ENCODE peak calls at places on chromosomes 7 and 10, in seven cellular contexts. One of them, this sample, is unnamed.

GRCh38 chr7:150955519-150956394 is 22.4 kb downstream of the KCNH2 start:
- DNase-seq in ovary: peak
- DNase-seq in kidney epithelial cell: no peak
- DNase-seq in AG09319: no peak
- DNase-seq in neural crest cell: no peak
- DNase-seq in bronchial epithelial cell: no peak
- DNase-seq in upper lobe of right lung: no peak
- DNase-seq in this sample: peak

GRCh38 chr7:15851201-15851600 is 164.7 kb upstream of the MEOX2 start:
- DNase-seq in ovary: no peak
- DNase-seq in kidney epithelial cell: no peak
- DNase-seq in AG09319: no peak
- DNase-seq in neural crest cell: no peak
- DNase-seq in bronchial epithelial cell: no peak
- DNase-seq in upper lobe of right lung: no peak
- DNase-seq in this sample: no peak

GRCh38 chr10:17782921-17783665 is 26.1 kb upstream of the MRC1 start:
- DNase-seq in ovary: no peak
- DNase-seq in kidney epithelial cell: no peak
- DNase-seq in AG09319: no peak
- DNase-seq in neural crest cell: no peak
- DNase-seq in bronchial epithelial cell: peak
- DNase-seq in upper lobe of right lung: no peak
- DNase-seq in this sample: no peak

GRCh38 chr10:70137927-70138883 is 5.6 kb upstream of the AIFM2 start:
- DNase-seq in ovary: no peak
- DNase-seq in kidney epithelial cell: no peak
- DNase-seq in AG09319: no peak
- DNase-seq in neural crest cell: no peak
- DNase-seq in bronchial epithelial cell: peak
- DNase-seq in upper lobe of right lung: no peak
- DNase-seq in this sample: no peak

GRCh38 chr7:92674379-92674778 is 84.2 kb upstream of the FAM133B start:
- DNase-seq in ovary: no peak
- DNase-seq in kidney epithelial cell: no peak
- DNase-seq in AG09319: no peak
- DNase-seq in neural crest cell: no peak
- DNase-seq in bronchial epithelial cell: no peak
- DNase-seq in upper lobe of right lung: no peak
- DNase-seq in this sample: no peak

GRCh38 chr7:70764004-70764691 is 367.8 kb upstream of the GALNT17 start:
- DNase-seq in ovary: no peak
- DNase-seq in kidney epithelial cell: no peak
- DNase-seq in AG09319: no peak
- DNase-seq in neural crest cell: no peak
- DNase-seq in bronchial epithelial cell: no peak
- DNase-seq in upper lobe of right lung: no peak
- DNase-seq in this sample: no peak

GRCh38 chr7:85000973-85001372 is 185.9 kb downstream of the SEMA3D start:
- DNase-seq in ovary: no peak
- DNase-seq in kidney epithelial cell: no peak
- DNase-seq in AG09319: no peak
- DNase-seq in neural crest cell: no peak
- DNase-seq in bronchial epithelial cell: no peak
- DNase-seq in upper lobe of right lung: no peak
- DNase-seq in this sample: no peak

GRCh38 chr10:44761076-44761475 is 150.1 kb upstream of the TMEM72 start:
- DNase-seq in ovary: no peak
- DNase-seq in kidney epithelial cell: no peak
- DNase-seq in AG09319: no peak
- DNase-seq in neural crest cell: no peak
- DNase-seq in bronchial epithelial cell: no peak
- DNase-seq in upper lobe of right lung: no peak
- DNase-seq in this sample: no peak

GRCh38 chr10:113093188-113094113 is 143.4 kb downstream of the TCF7L2 start:
- DNase-seq in ovary: no peak
- DNase-seq in kidney epithelial cell: peak
- DNase-seq in AG09319: no peak
- DNase-seq in neural crest cell: no peak
- DNase-seq in bronchial epithelial cell: peak
- DNase-seq in upper lobe of right lung: peak
- DNase-seq in this sample: no peak

GRCh38 chr10:71946700-71947099 is 17.5 kb upstream of the CHST3 start:
- DNase-seq in ovary: no peak
- DNase-seq in kidney epithelial cell: no peak
- DNase-seq in AG09319: no peak
- DNase-seq in neural crest cell: no peak
- DNase-seq in bronchial epithelial cell: no peak
- DNase-seq in upper lobe of right lung: no peak
- DNase-seq in this sample: no peak

GRCh38 chr10:106424981-106425380 is 739.5 kb downstream of the SORCS1 start:
- DNase-seq in ovary: no peak
- DNase-seq in kidney epithelial cell: no peak
- DNase-seq in AG09319: no peak
- DNase-seq in neural crest cell: no peak
- DNase-seq in bronchial epithelial cell: peak
- DNase-seq in upper lobe of right lung: no peak
- DNase-seq in this sample: peak

GRCh38 chr7:83957333-83957732 is 237.3 kb downstream of the SEMA3A start:
- DNase-seq in ovary: no peak
- DNase-seq in kidney epithelial cell: no peak
- DNase-seq in AG09319: no peak
- DNase-seq in neural crest cell: no peak
- DNase-seq in bronchial epithelial cell: peak
- DNase-seq in upper lobe of right lung: no peak
- DNase-seq in this sample: no peak

GRCh38 chr10:52187521-52188258 is 126.4 kb upstream of the DKK1 start:
- DNase-seq in ovary: no peak
- DNase-seq in kidney epithelial cell: no peak
- DNase-seq in AG09319: no peak
- DNase-seq in neural crest cell: no peak
- DNase-seq in bronchial epithelial cell: no peak
- DNase-seq in upper lobe of right lung: no peak
- DNase-seq in this sample: no peak

GRCh38 chr7:7867835-7868234 is 100.8 kb upstream of the GLCCI1 start:
- DNase-seq in ovary: no peak
- DNase-seq in kidney epithelial cell: no peak
- DNase-seq in AG09319: no peak
- DNase-seq in neural crest cell: no peak
- DNase-seq in bronchial epithelial cell: no peak
- DNase-seq in upper lobe of right lung: no peak
- DNase-seq in this sample: no peak

DNA sequence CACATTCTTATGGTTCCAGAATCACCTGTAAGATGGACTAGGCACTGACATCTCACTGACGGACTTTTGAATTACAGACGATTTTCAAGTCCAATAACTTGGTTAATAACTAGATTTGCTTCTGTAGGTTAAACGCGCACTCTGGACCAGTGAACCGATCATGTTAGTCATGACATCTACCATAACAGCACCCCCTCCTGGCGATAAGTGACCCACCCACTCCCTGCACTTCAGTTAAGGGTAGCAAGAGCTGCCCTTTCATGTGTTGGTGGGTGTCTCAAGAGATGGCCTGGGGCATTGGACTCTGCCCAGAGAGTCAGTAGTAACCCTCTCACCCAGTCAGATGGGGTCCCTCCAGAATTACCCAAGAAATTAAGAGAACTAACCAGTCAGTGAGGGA is 12.9 kb downstream of the GRM8 start:
- DNase-seq in ovary: no peak
- DNase-seq in kidney epithelial cell: no peak
- DNase-seq in AG09319: no peak
- DNase-seq in neural crest cell: no peak
- DNase-seq in bronchial epithelial cell: no peak
- DNase-seq in upper lobe of right lung: no peak
- DNase-seq in this sample: no peak
- TF ChIP-seq CTCF in ovary: no peak
- TF ChIP-seq CTCF in kidney epithelial cell: no peak
- TF ChIP-seq CTCF in AG09319: no peak
- TF ChIP-seq CTCF in neural crest cell: no peak
- TF ChIP-seq CTCF in bronchial epithelial cell: peak
- TF ChIP-seq CTCF in upper lobe of right lung: peak
- TF ChIP-seq CTCF in this sample: peak

GRCh38 chr7:112982441-112983063 is 104.1 kb downstream of the GPR85 start:
- DNase-seq in ovary: no peak
- DNase-seq in kidney epithelial cell: no peak
- DNase-seq in AG09319: no peak
- DNase-seq in neural crest cell: no peak
- DNase-seq in bronchial epithelial cell: no peak
- DNase-seq in upper lobe of right lung: no peak
- DNase-seq in this sample: no peak

GRCh38 chr7:112986256-112987031 is 100.2 kb downstream of the GPR85 start:
- DNase-seq in ovary: no peak
- DNase-seq in kidney epithelial cell: no peak
- DNase-seq in AG09319: peak
- DNase-seq in neural crest cell: no peak
- DNase-seq in bronchial epithelial cell: peak
- DNase-seq in upper lobe of right lung: no peak
- DNase-seq in this sample: no peak

GRCh38 chr7:112987171-112987570 is 99.5 kb downstream of the GPR85 start:
- DNase-seq in ovary: no peak
- DNase-seq in kidney epithelial cell: no peak
- DNase-seq in AG09319: no peak
- DNase-seq in neural crest cell: no peak
- DNase-seq in bronchial epithelial cell: no peak
- DNase-seq in upper lobe of right lung: no peak
- DNase-seq in this sample: no peak

GRCh38 chr7:112985377-112985987 is 101.1 kb downstream of the GPR85 start:
- DNase-seq in ovary: no peak
- DNase-seq in kidney epithelial cell: no peak
- DNase-seq in AG09319: no peak
- DNase-seq in neural crest cell: no peak
- DNase-seq in bronchial epithelial cell: peak
- DNase-seq in upper lobe of right lung: no peak
- DNase-seq in this sample: no peak

DNA sequence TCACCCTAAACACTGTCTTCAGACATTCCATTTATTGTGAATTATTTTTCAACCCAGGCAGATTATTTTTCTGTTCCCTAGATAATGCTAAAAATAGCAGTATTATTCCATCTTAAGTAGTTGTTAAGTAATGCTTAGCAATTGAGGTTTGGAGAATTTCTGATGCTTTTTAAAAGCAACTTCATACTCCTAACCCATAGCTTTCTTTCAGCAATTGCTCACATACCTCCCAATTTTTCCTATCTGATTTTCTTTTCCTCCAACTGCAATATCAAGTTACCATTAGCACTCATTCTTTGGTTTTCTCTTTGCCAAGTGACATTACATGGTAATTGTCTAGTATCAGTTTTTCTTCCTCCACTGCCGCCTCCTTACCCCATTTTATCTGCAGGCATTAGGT is 104.7 kb downstream of the GPR85 start:
- DNase-seq in ovary: no peak
- DNase-seq in kidney epithelial cell: no peak
- DNase-seq in AG09319: no peak
- DNase-seq in neural crest cell: no peak
- DNase-seq in bronchial epithelial cell: no peak
- DNase-seq in upper lobe of right lung: no peak
- DNase-seq in this sample: no peak
- TF ChIP-seq CTCF in ovary: no peak
- TF ChIP-seq CTCF in kidney epithelial cell: no peak
- TF ChIP-seq CTCF in AG09319: no peak
- TF ChIP-seq CTCF in neural crest cell: no peak
- TF ChIP-seq CTCF in bronchial epithelial cell: no peak
- TF ChIP-seq CTCF in upper lobe of right lung: no peak
- TF ChIP-seq CTCF in this sample: no peak

DNA sequence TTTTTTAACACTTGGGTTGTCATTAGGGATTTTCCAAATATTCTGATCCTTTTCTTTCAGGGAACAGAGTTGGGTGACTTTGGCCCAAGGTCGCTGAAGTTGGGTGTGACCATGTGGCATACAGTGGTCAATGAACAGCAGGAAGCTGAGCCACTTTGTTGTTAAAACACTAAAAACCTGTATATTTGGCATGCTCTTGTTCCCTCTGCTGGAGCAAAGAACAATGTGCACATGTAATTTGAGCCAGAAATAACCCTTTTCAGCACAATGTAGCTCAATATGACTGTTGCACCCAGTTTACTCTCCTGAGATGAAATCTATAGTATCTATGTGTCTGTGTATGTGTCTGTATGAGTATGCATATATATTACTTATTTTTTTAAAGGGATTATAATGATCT is 74.9 kb downstream of the ADCYAP1R1 start:
- DNase-seq in ovary: no peak
- DNase-seq in kidney epithelial cell: no peak
- DNase-seq in AG09319: no peak
- DNase-seq in neural crest cell: no peak
- DNase-seq in bronchial epithelial cell: peak
- DNase-seq in upper lobe of right lung: no peak
- DNase-seq in this sample: no peak
- TF ChIP-seq CTCF in ovary: no peak
- TF ChIP-seq CTCF in kidney epithelial cell: peak
- TF ChIP-seq CTCF in AG09319: peak
- TF ChIP-seq CTCF in neural crest cell: peak
- TF ChIP-seq CTCF in bronchial epithelial cell: no peak
- TF ChIP-seq CTCF in upper lobe of right lung: no peak
- TF ChIP-seq CTCF in this sample: peak

DNA sequence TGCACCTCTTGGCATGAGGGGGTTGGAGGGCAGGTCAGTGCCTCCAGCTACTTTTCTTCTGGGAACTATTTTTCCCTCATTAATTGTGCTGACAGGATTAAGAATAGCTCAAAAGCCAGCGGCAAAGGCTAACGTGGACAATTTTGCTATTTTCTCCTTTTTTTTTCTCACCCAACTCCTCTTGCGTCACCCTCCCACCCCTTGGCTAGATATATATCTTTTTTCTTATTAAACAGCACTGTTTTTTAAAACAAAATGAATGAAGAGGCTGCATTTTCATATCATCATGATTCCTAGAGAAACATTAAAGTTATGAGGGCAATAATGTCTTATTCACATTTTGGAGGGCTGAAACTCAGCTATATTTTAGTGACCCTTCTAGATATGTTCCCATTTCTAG is 251.8 kb upstream of the NFE2L3 start:
- DNase-seq in ovary: no peak
- DNase-seq in kidney epithelial cell: no peak
- DNase-seq in AG09319: no peak
- DNase-seq in neural crest cell: no peak
- DNase-seq in bronchial epithelial cell: no peak
- DNase-seq in upper lobe of right lung: no peak
- DNase-seq in this sample: no peak
- TF ChIP-seq CTCF in ovary: no peak
- TF ChIP-seq CTCF in kidney epithelial cell: no peak
- TF ChIP-seq CTCF in AG09319: no peak
- TF ChIP-seq CTCF in neural crest cell: no peak
- TF ChIP-seq CTCF in bronchial epithelial cell: no peak
- TF ChIP-seq CTCF in upper lobe of right lung: no peak
- TF ChIP-seq CTCF in this sample: no peak

DNA sequence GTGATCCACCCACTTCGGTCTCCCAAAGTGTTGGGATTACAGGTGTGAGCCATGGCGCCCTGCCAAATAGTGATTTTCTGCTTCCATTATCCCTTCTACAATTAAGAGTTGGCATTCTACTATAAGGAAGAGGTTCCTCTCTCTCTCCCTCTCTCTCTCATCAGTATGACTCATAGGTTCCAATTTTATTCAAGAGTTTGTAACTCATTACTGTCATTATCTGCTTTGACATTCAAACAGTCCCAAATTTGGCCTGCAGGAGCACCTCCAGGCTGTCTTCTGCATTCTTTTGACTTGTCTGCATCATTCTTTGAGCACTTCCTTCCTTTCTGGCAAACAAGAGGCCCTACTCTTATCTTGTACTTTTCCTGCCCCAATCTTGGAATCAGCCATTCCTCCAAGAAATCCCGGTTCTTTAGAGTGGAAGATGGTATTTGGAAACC is 33.2 kb upstream of the CALU start:
- DNase-seq in ovary: no peak
- DNase-seq in kidney epithelial cell: no peak
- DNase-seq in AG09319: no peak
- DNase-seq in neural crest cell: no peak
- DNase-seq in bronchial epithelial cell: peak
- DNase-seq in upper lobe of right lung: no peak
- DNase-seq in this sample: no peak
- TF ChIP-seq CTCF in ovary: no peak
- TF ChIP-seq CTCF in kidney epithelial cell: no peak
- TF ChIP-seq CTCF in AG09319: no peak
- TF ChIP-seq CTCF in neural crest cell: no peak
- TF ChIP-seq CTCF in bronchial epithelial cell: no peak
- TF ChIP-seq CTCF in upper lobe of right lung: no peak
- TF ChIP-seq CTCF in this sample: no peak